ENCODE peak calls at places on chromosomes 5 and 9, in nine cellular contexts. M is upper lobe of right lung; O is activated T-cell treated with anti-CD3 and anti-CD28 coated beads, Interleukin-2, amount 50 U/mL, for 48 hours; F is activated CD4-positive, alpha-beta T cell treated with anti-CD3 and anti-CD28 coated beads, Interleukin-2, amount 10 ng/mL, durations not matched to agents 24 days and 14 days; N is activated CD8-positive, alpha-beta memory T cell treated with anti-CD3 and anti-CD28 coated beads, Interleukin-2, amount 10 ng/mL, durations not matched to agents 7 days and 5 days; C is fibroblast of mammary gland; T is Right ventricle myocardium superior; D is NCI-H2171 treated with DMSO at 0.1 percent for 48 hours; Y is NT2/D1. K is an unnamed sample.

GRCh38 chr5:54469655-54470054 is 14.2 kb downstream of the HSPB3 start:
- DNase-seq in N (no peak), D (no peak), M (no peak), C (peak; percentile 21), F (no peak), Y (no peak), O (no peak), T (no peak), K (peak; percentile 22)

GRCh38 chr5:52915176-52915875 is 73.8 kb upstream of the ITGA2 start:
- DNase-seq in O (peak; percentile 39), M (no peak), F (peak; percentile 87), N (peak; percentile 67), T (peak; percentile 39), D (peak; percentile 76), Y (peak; percentile 51), C (peak; percentile 79), K (peak; percentile 75)

GRCh38 chr5:133846478-133847226 is 121.8 kb downstream of the C5orf15 start:
- DNase-seq in T (no peak), M (peak; percentile 30), Y (no peak), F (no peak), O (no peak), D (no peak), N (peak; percentile 28), C (no peak), K (no peak)

GRCh38 chr5:171757853-171758535 is 27.6 kb upstream of the SMIM23 start:
- DNase-seq in F (no peak), M (no peak), D (no peak), C (peak; percentile 98), T (no peak), Y (no peak), N (no peak), O (no peak), K (peak; percentile 72)

GRCh38 chr5:93611510-93611899 is 28.5 kb downstream of the NR2F1 start:
- DNase-seq in O (no peak), C (no peak), Y (no peak), F (no peak), M (no peak), D (no peak), N (no peak), T (no peak), K (no peak)

GRCh38 chr9:69023650-69024049 is 9.7 kb upstream of the PRKACG start:
- DNase-seq in M (no peak), D (peak; percentile 76), T (no peak), Y (no peak), C (no peak), F (no peak), O (no peak), N (no peak), K (no peak)

GRCh38 chr9:37443566-37443965 is 21.1 kb downstream of the GRHPR start:
- DNase-seq in T (no peak), Y (no peak), F (no peak), N (no peak), D (no peak), C (no peak), O (no peak), M (no peak), K (no peak)

GRCh38 chr9:123356851-123357747 is 1.1 kb downstream of the CRB2 start:
- DNase-seq in F (no peak), T (no peak), M (no peak), O (no peak), D (no peak), C (no peak), Y (no peak), N (no peak), K (no peak)

GRCh38 chr5:157603333-157604190 is 28.0 kb upstream of the ADAM19 start:
- DNase-seq in M (no peak), D (no peak), F (peak; percentile 92), C (peak; percentile 89), T (no peak), N (peak; percentile 87), Y (no peak), O (peak; percentile 73), K (peak; percentile 86)

GRCh38 chr9:113898596-113898995 is 22.5 kb downstream of the ZNF618 start:
- DNase-seq in Y (no peak), O (no peak), D (no peak), N (peak; percentile 4), M (no peak), F (peak; percentile 32), T (no peak), C (no peak), K (no peak)

GRCh38 chr9:127637322-127637847 is 25.3 kb downstream of the STXBP1 start:
- DNase-seq in O (no peak), C (peak; percentile 93), Y (no peak), D (peak; percentile 89), N (no peak), T (no peak), M (peak; percentile 58), F (no peak), K (peak; percentile 85)

GRCh38 chr9:126965541-126966428 is 51.2 kb downstream of the RALGPS1 start:
- DNase-seq in N (peak; percentile 60), O (peak; percentile 64), C (peak; percentile 71), D (peak; percentile 67), M (no peak), Y (peak; percentile 48), F (peak; percentile 84), T (peak; percentile 65), K (peak; percentile 58)

GRCh38 chr9:124285903-124286291 is 28.1 kb downstream of the NEK6 start:
- DNase-seq in D (no peak), O (peak; percentile 70), T (peak; percentile 71), M (peak; percentile 84), F (peak; percentile 73), N (peak; percentile 81), C (peak; percentile 94), Y (no peak), K (peak; percentile 98)

GRCh38 chr5:170162631-170163321 is 57.1 kb downstream of the FOXI1 start:
- DNase-seq in T (no peak), F (no peak), Y (no peak), D (no peak), M (no peak), O (no peak), C (no peak), N (no peak), K (no peak)